ENCODE peak calls at places on chromosomes 12 and 14, in four cellular contexts. Q is cardiac muscle cell, X is fibroblast of mammary gland, I is stomach. K is an unnamed sample.

GRCh38 chr12:27554003-27554402 is 30.0 kb downstream of the PPFIBP1 start:
- DNase-seq in Q (no peak), X (no peak), I (no peak), K (no peak)

GRCh38 chr12:120078868-120079267 is 37.7 kb downstream of the RAB35 start:
- DNase-seq in Q (no peak), X (no peak), I (no peak), K (no peak)

GRCh38 chr14:31253746-31254471 is 46.3 kb upstream of the HECTD1 start:
- DNase-seq in Q (no peak), X (no peak), I (no peak), K (no peak)

GRCh38 chr14:94771191-94771905 is 1.4 kb upstream of the GSC start:
- DNase-seq in Q (no peak), X (no peak), I (no peak), K (no peak)

GRCh38 chr14:104296388-104297312 is 158.3 kb downstream of the KIF26A start:
- DNase-seq in Q (peak), X (no peak), I (no peak), K (no peak)

GRCh38 chr12:45912774-45913173 is 77.6 kb downstream of the SCAF11 start:
- DNase-seq in Q (no peak), X (no peak), I (no peak), K (no peak)

GRCh38 chr14:50318031-50318626 is 6.0 kb downstream of the DMAC2L start:
- DNase-seq in Q (peak), X (peak), I (no peak), K (peak)

GRCh38 chr12:75712223-75712622 is 200.8 kb upstream of the KRR1 start:
- DNase-seq in Q (no peak), X (no peak), I (no peak), K (peak)

GRCh38 chr12:32270818-32271710 is 128.3 kb upstream of the FGD4 start:
- DNase-seq in Q (peak), X (peak), I (no peak), K (peak)

GRCh38 chr12:52924764-52925716 is 20.2 kb upstream of the KRT8 start:
- DNase-seq in Q (peak), X (peak), I (no peak), K (peak)

GRCh38 chr12:1041478-1041877 is 50.5 kb downstream of the ERC1 start:
- DNase-seq in Q (no peak), X (peak), I (no peak), K (no peak)

GRCh38 chr14:36238666-36239363 is 62.3 kb upstream of the PTCSC3 start:
- DNase-seq in Q (peak), X (peak), I (no peak), K (peak)

GRCh38 chr14:104342435-104343293 is 204.3 kb downstream of the KIF26A start:
- DNase-seq in Q (no peak), X (no peak), I (peak), K (no peak)

GRCh38 chr14:91186515-91187066 is 57.9 kb downstream of the GPR68 start:
- DNase-seq in Q (no peak), X (peak), I (no peak), K (peak)

GRCh38 chr12:58920956-58921861 is 905 bp upstream of the LRIG3 start:
- DNase-seq in Q (no peak), X (no peak), I (no peak), K (peak)

GRCh38 chr12:11884661-11885060 is 186.1 kb upstream of the BCL2L14 start:
- DNase-seq in Q (peak), X (peak), I (peak), K (peak)

GRCh38 chr12:16349132-16349463 is 1.7 kb downstream of the MGST1 start:
- DNase-seq in Q (peak), X (peak), I (peak), K (peak)

GRCh38 chr14:50093496-50093895 is 22.9 kb downstream of the VCPKMT start:
- DNase-seq in Q (no peak), X (no peak), I (no peak), K (no peak)

GRCh38 chr12:9349888-9350885 is 142.0 kb upstream of the PZP start:
- DNase-seq in Q (no peak), X (no peak), I (no peak), K (peak)

GRCh38 chr14:97166497-97166896 is 369.3 kb downstream of the VRK1 start:
- DNase-seq in Q (no peak), X (no peak), I (no peak), K (no peak)

GRCh38 chr14:54462048-54462447 is 20.9 kb upstream of the CNIH1 start:
- DNase-seq in Q (no peak), X (peak), I (no peak), K (peak)

GRCh38 chr12:7629465-7629864 is 36.2 kb downstream of the APOBEC1 start:
- DNase-seq in Q (no peak), X (no peak), I (no peak), K (no peak)

DNA sequence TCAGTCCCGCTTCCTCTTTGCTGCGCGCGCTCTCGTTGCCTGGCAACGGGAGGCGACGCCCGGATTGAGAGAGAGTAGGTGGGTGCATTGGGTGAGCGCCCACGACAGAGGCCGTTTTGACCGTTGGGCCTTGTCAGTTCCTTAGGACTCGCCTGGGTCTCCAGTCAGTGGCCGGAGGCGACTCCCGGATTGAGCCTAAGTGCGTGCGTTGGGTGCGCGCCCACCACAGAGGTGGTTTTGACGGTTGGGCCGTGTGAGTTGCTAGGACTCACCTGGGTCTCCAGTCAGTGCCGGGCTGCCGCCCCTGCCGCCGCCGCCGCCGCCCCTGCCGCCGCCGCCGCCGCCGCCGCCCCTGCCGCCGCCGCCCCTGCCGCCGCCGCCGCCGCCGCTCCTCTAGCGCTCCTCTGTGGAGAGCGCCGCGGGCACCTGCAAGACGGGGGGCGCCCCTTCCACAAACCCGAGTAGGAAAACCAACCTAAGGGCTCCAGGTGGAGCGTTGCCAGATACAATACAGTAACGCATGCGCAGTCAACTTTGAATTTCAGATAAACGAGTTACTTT is 37.2 kb downstream of the APOBEC1 start:
- DNase-seq in Q (no peak), X (no peak), I (no peak), K (no peak)
- TF ChIP-seq CTCF in Q (no peak), X (no peak), I (no peak), K (no peak)

DNA sequence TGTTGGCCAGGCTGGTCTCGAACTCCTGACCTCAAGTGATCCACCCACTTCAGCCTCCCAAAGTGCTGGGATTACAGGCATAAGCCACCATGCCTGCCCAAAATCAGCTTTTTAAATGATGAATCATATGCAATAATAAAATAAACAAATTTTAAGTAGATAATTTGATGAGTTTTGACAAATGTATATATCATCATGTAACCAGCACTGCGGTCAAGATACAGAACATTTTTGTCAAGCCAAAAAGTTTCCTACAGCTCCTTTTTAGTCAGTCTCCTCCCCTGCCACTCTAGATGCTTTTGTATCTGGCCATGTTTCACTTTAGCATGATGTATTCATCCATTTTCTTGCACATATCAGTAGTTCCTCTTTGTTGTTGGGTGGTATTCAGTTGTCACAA is 17.2 kb downstream of the FRMD6 start:
- DNase-seq in Q (no peak), X (no peak), I (no peak), K (no peak)
- H3K4me3 ChIP-seq in Q (no peak), X (no peak), I (no peak), K (no peak)

GRCh38 chr14:60277605-60278190 is 28.7 kb downstream of the PPM1A start:
- DNase-seq in Q (no peak), X (no peak), I (no peak), K (no peak)

GRCh38 chr14:60276347-60276746 is 27.3 kb downstream of the PPM1A start:
- DNase-seq in Q (peak), X (no peak), I (no peak), K (no peak)

GRCh38 chr14:60274448-60274847 is 25.4 kb downstream of the PPM1A start:
- DNase-seq in Q (no peak), X (no peak), I (no peak), K (no peak)

GRCh38 chr14:60275932-60276331 is 26.9 kb downstream of the PPM1A start:
- DNase-seq in Q (peak), X (no peak), I (no peak), K (no peak)

GRCh38 chr14:60272177-60272576 is 23.2 kb downstream of the PPM1A start:
- DNase-seq in Q (no peak), X (no peak), I (no peak), K (no peak)
- TF ChIP-seq CTCF in Q (no peak), X (no peak), I (no peak), K (no peak)

DNA sequence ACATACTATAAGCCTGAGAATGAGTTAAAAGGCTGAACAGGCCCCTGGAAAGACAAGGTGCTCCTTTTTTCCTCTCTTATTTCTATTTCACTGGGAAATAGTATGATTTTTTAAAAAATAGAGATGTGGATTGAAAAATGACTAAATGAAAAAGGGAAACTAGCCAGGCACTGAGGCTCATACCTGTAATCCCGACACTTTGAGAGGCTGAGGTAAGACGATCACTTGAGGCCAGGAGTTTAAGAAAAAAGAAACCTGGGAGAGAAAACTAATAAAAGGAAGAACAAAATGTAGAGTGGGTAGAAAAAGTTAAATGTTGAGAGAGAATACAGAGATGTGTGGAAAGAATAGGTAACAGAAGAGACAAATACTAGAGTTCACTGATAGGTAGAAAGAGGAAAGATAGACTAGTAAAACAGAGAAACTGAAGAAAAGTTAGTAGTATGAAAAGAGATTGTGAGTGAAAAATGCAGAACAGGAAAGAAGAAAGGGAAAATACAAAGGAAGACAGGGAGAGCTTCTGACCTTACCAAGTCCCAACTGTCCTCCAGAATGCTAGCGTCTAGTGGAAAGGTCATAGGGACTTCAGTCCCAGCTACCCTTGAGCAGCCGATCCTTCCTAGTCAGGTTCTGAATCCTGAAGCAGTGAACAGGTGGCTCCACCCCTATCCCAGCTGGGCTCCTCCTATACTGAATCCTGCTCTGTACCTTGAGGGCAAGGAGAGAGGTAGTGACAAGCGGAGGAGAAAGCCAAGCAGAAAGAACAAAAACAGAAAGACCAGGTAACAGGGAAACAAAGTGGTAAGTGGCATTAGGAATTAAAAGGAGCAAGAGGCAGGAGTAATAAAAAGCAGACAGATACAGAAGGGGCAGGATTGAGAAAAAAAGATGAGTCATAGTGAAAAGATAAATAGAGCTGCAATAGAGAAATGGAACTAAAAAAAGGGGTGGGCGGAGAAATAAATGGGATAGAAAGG is 7.3 kb downstream of the TMEM116 start:
- DNase-seq in Q (peak), X (peak), I (peak), K (peak)
- H3K4me3 ChIP-seq in Q (no peak), X (no peak), I (no peak), K (no peak)

GRCh38 chr12:40903040-40903439 is 210.8 kb downstream of the CNTN1 start:
- DNase-seq in Q (no peak), X (no peak), I (no peak), K (no peak)

GRCh38 chr12:40911676-40912075 is 219.4 kb downstream of the CNTN1 start:
- DNase-seq in Q (no peak), X (no peak), I (no peak), K (peak)

DNA sequence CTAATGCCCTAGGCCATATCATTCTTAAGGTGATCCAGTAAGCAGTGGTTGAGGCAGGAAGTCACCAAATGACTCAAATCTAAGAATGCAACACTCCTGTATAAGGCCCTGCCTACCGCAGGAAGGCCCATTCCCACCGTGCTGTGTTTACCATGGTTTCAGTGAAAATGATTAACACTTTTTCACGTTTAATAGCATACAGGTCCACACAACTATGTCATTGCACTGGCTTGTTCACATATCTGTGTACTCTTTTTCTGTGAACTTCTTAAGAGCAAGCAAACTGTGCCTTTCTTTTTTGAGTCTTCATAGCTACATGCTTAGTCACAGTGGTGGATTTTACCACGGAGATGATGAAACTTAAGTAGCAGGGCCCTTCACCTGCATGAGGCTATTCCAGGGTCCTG is 214.9 kb downstream of the CNTN1 start:
- DNase-seq in Q (no peak), X (peak), I (no peak), K (peak)
- TF ChIP-seq CTCF in Q (no peak), X (no peak), I (no peak), K (no peak)

K was measured in epithelial cell of esophagus.